ENCODE peak calls at places on chromosomes 3 and 15, in four cellular contexts. B is A549, L is K562, H is HepG2. U is an unnamed sample.

GRCh38 chr3:127497166-127497565 is 93.4 kb downstream of the TPRA1 start:
- DNase-seq in B (no peak), L (no peak), H (no peak), U (no peak)

GRCh38 chr15:98996619-98997018 is 11.0 kb downstream of the PGPEP1L start:
- DNase-seq in B (no peak), L (no peak), H (no peak), U (no peak)

GRCh38 chr3:49377483-49377882 is 19.3 kb upstream of the GPX1 start:
- DNase-seq in B (no peak), L (peak; percentile 17), H (no peak), U (no peak)

GRCh38 chr3:105369501-105370371 is 3.0 kb downstream of the ALCAM start:
- DNase-seq in B (peak; percentile 15), L (no peak), H (peak; percentile 49), U (peak; percentile 39)

GRCh38 chr3:186974824-186975281 is 44.5 kb downstream of the ST6GAL1 start:
- DNase-seq in B (no peak), L (no peak), H (peak; percentile 84), U (no peak)

GRCh38 chr15:33860749-33861148 is 107.5 kb upstream of the CHRM5 start:
- DNase-seq in B (peak; percentile 17), L (no peak), H (no peak), U (no peak)

GRCh38 chr3:171049831-171050444 is 23.4 kb upstream of the SLC2A2 start:
- DNase-seq in B (peak; percentile 39), L (peak; percentile 65), H (peak; percentile 71), U (peak; percentile 73)

GRCh38 chr15:32908135-32908801 is 190.5 kb downstream of the GREM1 start:
- DNase-seq in B (no peak), L (no peak), H (no peak), U (no peak)

GRCh38 chr3:97510795-97511194 is 253.8 kb upstream of the ARL6 start:
- DNase-seq in B (no peak), L (no peak), H (no peak), U (peak; percentile 32)

GRCh38 chr15:98651581-98652220 is 3.4 kb downstream of the IGF1R start:
- DNase-seq in B (no peak), L (no peak), H (no peak), U (no peak)

GRCh38 chr3:164049836-164050235 is 1028.5 kb downstream of the SI start:
- DNase-seq in B (no peak), L (no peak), H (no peak), U (no peak)

GRCh38 chr3:87426916-87427315 is 150.5 kb upstream of the POU1F1 start:
- DNase-seq in B (no peak), L (no peak), H (no peak), U (no peak)

GRCh38 chr3:173750095-173750494 is 352.6 kb downstream of the NLGN1 start:
- DNase-seq in B (no peak), L (no peak), H (no peak), U (no peak)

GRCh38 chr3:102174312-102174712 is 260.5 kb upstream of the ZPLD1 start:
- DNase-seq in B (no peak), L (no peak), H (no peak), U (no peak)

GRCh38 chr15:52635908-52636307 is 43.3 kb downstream of the ATOSA start:
- DNase-seq in B (no peak), L (no peak), H (no peak), U (no peak)

GRCh38 chr3:123344941-123345594 is 103.8 kb downstream of the ADCY5 start:
- DNase-seq in B (no peak), L (peak; percentile 8), H (no peak), U (no peak)

GRCh38 chr3:149086232-149086988 is at the start of gene HLTF:
- DNase-seq in B (peak; percentile 96), L (peak; percentile 98), H (peak; percentile 92), U (peak; percentile 98)

GRCh38 chr3:149087208-149087607 is 875 bp upstream of the HLTF start:
- DNase-seq in B (no peak), L (peak; percentile 3), H (no peak), U (no peak)

GRCh38 chr3:149089395-149089794 is 3.1 kb upstream of the HLTF start:
- DNase-seq in B (no peak), L (no peak), H (no peak), U (no peak)

GRCh38 chr3:149081772-149082171 is 4.6 kb downstream of the HLTF start:
- DNase-seq in B (no peak), L (no peak), H (no peak), U (no peak)

DNA sequence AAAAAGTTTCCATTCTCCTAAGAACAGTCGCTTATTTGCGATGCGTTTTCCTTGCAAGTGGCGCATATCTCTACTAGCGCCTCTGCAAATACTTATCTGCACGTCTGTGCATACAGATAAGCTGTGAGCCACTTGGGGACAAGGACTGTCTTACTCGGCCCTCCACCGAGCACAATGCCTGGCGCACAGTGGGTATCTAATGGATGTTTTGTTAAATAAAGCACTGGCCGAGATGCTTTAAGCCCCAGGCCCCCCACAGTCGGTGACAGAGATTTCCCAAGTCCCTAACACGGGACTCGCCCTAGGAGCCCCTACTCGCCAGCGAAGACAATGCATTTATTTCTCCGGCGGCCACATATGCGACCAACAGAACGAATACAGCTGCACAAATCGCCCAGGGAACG is 503 bp downstream of the HLTF start:
- DNase-seq in B (peak; percentile 35), L (peak; percentile 88), H (peak; percentile 4), U (no peak)
- TF ChIP-seq HMGXB4 in B (no peak), L (no peak), H (no peak), U (no peak)

GRCh38 chr15:43067717-43068461 is 37.9 kb downstream of the UBR1 start:
- DNase-seq in B (no peak), L (no peak), H (peak; percentile 18), U (no peak)
- TF ChIP-seq HMGXB4 in B (no peak), L (no peak), H (no peak), U (no peak)

DNA sequence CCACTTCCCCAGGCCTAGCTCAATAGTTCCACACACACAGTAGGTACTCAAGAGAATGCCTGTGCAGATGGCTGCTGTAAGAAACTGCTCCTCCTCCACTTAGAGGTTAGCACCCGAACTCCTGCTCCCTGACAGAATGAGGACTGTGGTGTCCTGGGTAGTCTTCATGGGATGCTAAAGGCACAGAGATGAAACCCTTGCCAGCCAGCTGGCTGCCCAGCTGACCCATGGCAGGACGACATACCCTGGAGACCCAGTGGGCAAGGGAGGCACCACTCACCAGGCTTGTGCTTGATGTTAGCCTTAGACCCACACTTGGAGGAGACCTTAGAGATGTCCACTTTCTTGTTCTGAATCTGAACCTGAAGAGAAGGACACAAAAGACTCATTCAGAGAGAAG is 54.2 kb downstream of the DHX30 start:
- DNase-seq in B (no peak), L (no peak), H (no peak), U (no peak)
- TF ChIP-seq HMGXB4 in B (no peak), L (no peak), H (no peak), U (no peak)

GRCh38 chr15:90265271-90266060 is at the start of gene NGRN:
- DNase-seq in B (peak; percentile 91), L (peak; percentile 94), H (peak; percentile 83), U (peak; percentile 87)

GRCh38 chr15:90266485-90266884 is 1.0 kb downstream of the NGRN start:
- DNase-seq in B (no peak), L (peak; percentile 49), H (no peak), U (no peak)

GRCh38 chr15:90268415-90268814 is 2.9 kb downstream of the NGRN start:
- DNase-seq in B (no peak), L (no peak), H (no peak), U (no peak)

GRCh38 chr15:90264649-90265048 is 823 bp upstream of the NGRN start:
- DNase-seq in B (peak; percentile 18), L (no peak), H (peak; percentile 60), U (no peak)

GRCh38 chr15:90266061-90266431 is 574 bp downstream of the NGRN start:
- DNase-seq in B (peak; percentile 72), L (peak; percentile 64), H (no peak), U (peak; percentile 37)
- TF ChIP-seq HMGXB4 in B (no peak), L (no peak), H (no peak), U (no peak)

GRCh38 chr15:71577071-71577470 is 233.3 kb upstream of the NR2E3 start:
- DNase-seq in B (no peak), L (no peak), H (no peak), U (no peak)
- TF ChIP-seq HMGXB4 in B (no peak), L (no peak), H (no peak), U (no peak)

GRCh38 chr15:76514292-76514691 is 177.7 kb downstream of the ISL2 start:
- DNase-seq in B (no peak), L (no peak), H (peak; percentile 71), U (no peak)

GRCh38 chr15:76517910-76518309 is 181.3 kb downstream of the ISL2 start:
- DNase-seq in B (no peak), L (no peak), H (no peak), U (no peak)

GRCh38 chr15:76512971-76513370 is 176.4 kb downstream of the ISL2 start:
- DNase-seq in B (no peak), L (no peak), H (no peak), U (no peak)
- TF ChIP-seq HMGXB4 in B (no peak), L (no peak), H (no peak), U (no peak)

GRCh38 chr15:29822685-29823459 is 604 bp upstream of the TJP1 start:
- DNase-seq in B (peak; percentile 65), L (no peak), H (peak; percentile 66), U (peak; percentile 64)
- TF ChIP-seq HMGXB4 in B (no peak), L (no peak), H (no peak), U (no peak)

DNA sequence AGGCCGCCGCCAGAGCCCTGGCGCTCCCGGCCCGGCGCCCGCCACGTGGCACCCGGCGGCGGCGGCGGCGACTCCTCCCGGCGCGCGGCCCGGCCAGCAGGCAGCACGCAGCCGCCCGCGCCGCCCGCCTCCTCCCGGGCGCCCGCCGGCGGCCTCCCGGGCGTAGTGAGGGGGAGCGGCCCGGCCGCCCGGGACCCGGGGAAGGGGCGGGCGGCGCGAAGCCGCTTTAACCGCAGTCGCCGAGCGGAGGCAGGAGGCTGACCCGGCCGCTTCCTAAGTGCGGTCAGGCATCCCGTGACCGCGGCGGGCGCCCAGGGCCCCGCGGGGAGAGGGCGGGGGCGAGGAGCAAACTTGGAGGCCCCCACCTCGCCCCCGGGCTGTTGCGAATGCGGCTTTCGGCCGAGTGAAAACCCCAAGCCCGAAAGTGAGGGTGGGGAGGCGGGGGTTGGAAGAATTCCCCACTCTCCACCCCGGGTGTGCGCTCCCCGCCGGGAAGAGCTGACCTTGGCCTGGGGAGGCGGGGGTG is 1.7 kb upstream of the HES1 start:
- DNase-seq in B (no peak), L (peak; percentile 75), H (no peak), U (no peak)
- TF ChIP-seq HMGXB4 in B (no peak), L (no peak), H (no peak), U (no peak)

GRCh38 chr15:64634576-64635485 is 140.6 kb downstream of the RBPMS2 start:
- DNase-seq in B (no peak), L (no peak), H (peak; percentile 72), U (peak; percentile 64)
- TF ChIP-seq HMGXB4 in B (no peak), L (no peak), H (no peak), U (no peak)

U was measured in WTC11.